ENCODE peak calls at places on chromosome 16, in six cellular contexts. K is posterior vena cava, X is omental fat pad, W is astrocyte of the spinal cord, J is NCI-H748 treated with DMSO at 0.1 percent for 48 hours, G is WTC11. F is an unnamed sample.

GRCh38 chr16:50884066-50884860 is 142.4 kb downstream of the CYLD start:
- DNase-seq in W (no peak), K (no peak), J (no peak), G (peak; percentile 87), X (no peak), F (no peak)

GRCh38 chr16:11564046-11564926 is 22.4 kb downstream of the LITAF start:
- DNase-seq in W (no peak), X (no peak), G (no peak), K (peak; percentile 61), J (no peak), F (no peak)

GRCh38 chr16:10999313-10999712 is 54.9 kb downstream of the CLEC16A start:
- DNase-seq in X (no peak), J (no peak), W (no peak), K (no peak), G (no peak), F (no peak)

GRCh38 chr16:66534376-66534799 is 15.5 kb downstream of the TK2 start:
- DNase-seq in G (no peak), K (no peak), J (no peak), W (no peak), X (no peak), F (no peak)

GRCh38 chr16:86524029-86524428 is 13.7 kb downstream of the FOXF1 start:
- DNase-seq in K (no peak), J (no peak), X (no peak), W (no peak), G (no peak), F (no peak)

GRCh38 chr16:17404903-17405691 is 65.7 kb downstream of the XYLT1 start:
- DNase-seq in X (no peak), G (no peak), W (peak; percentile 91), J (no peak), K (peak; percentile 95), F (no peak)

GRCh38 chr16:57530104-57530522 is 6.3 kb downstream of the CCDC102A start:
- DNase-seq in X (peak; percentile 22), J (no peak), W (peak; percentile 68), K (peak; percentile 86), G (peak; percentile 7), F (peak; percentile 84)

GRCh38 chr16:3266873-3267537 is 10.6 kb upstream of the MEFV start:
- DNase-seq in W (no peak), K (no peak), J (peak; percentile 22), G (no peak), X (no peak), F (peak; percentile 57)

GRCh38 chr16:62760398-62760797 is 724.2 kb upstream of the CDH8 start:
- DNase-seq in X (no peak), J (no peak), G (no peak), W (no peak), K (no peak), F (no peak)

GRCh38 chr16:31200821-31201510 is 1.6 kb downstream of the PYCARD start:
- DNase-seq in W (no peak), J (no peak), G (no peak), K (peak; percentile 58), X (no peak), F (no peak)

GRCh38 chr16:57038151-57038550 is 48.8 kb downstream of the NLRC5 start:
- DNase-seq in X (no peak), J (no peak), K (no peak), G (no peak), W (no peak), F (no peak)

GRCh38 chr16:79685871-79686270 is 85.3 kb upstream of the MAF start:
- DNase-seq in W (no peak), X (no peak), J (no peak), G (no peak), K (no peak), F (no peak)

GRCh38 chr16:53848277-53848942 is 144.5 kb downstream of the FTO start:
- DNase-seq in X (no peak), W (no peak), J (no peak), K (no peak), G (no peak), F (no peak)

GRCh38 chr16:87369796-87370719 is 13.5 kb downstream of the FBXO31 start:
- DNase-seq in X (no peak), K (peak; percentile 71), G (no peak), W (no peak), J (no peak), F (no peak)

GRCh38 chr16:89322381-89323119 is 105.0 kb downstream of the ZNF778 start:
- DNase-seq in K (no peak), J (no peak), W (peak; percentile 83), X (no peak), G (peak; percentile 60), F (peak; percentile 80)

GRCh38 chr16:23855010-23855409 is 19.2 kb downstream of the PRKCB start:
- DNase-seq in G (no peak), X (no peak), J (no peak), W (no peak), K (no peak), F (no peak)